ENCODE peak calls at places on chromosomes 13 and 19, in six cellular contexts. One of them, this sample, is unnamed.

GRCh38 chr13:19967619-19968018 is 9.1 kb downstream of the ZMYM2 start:
- DNase-seq in WTC11: no peak
- DNase-seq in GM12878: no peak
- DNase-seq in HCT116: no peak
- DNase-seq in K562: no peak
- DNase-seq in HepG2: no peak
- DNase-seq in this sample: no peak

GRCh38 chr13:73924607-73925006 is 209.6 kb downstream of the KLF12 start:
- DNase-seq in WTC11: no peak
- DNase-seq in GM12878: peak; percentile 33
- DNase-seq in HCT116: no peak
- DNase-seq in K562: no peak
- DNase-seq in HepG2: no peak
- DNase-seq in this sample: no peak

GRCh38 chr19:29509456-29509855 is 16.3 kb upstream of the VSTM2B start:
- DNase-seq in WTC11: no peak
- DNase-seq in GM12878: no peak
- DNase-seq in HCT116: no peak
- DNase-seq in K562: no peak
- DNase-seq in HepG2: no peak
- DNase-seq in this sample: no peak

GRCh38 chr13:58574791-58575190 is 943.2 kb downstream of the PCDH17 start:
- DNase-seq in WTC11: no peak
- DNase-seq in GM12878: no peak
- DNase-seq in HCT116: no peak
- DNase-seq in K562: no peak
- DNase-seq in HepG2: no peak
- DNase-seq in this sample: no peak

GRCh38 chr13:30172593-30173300 is 134.6 kb downstream of the KATNAL1 start:
- DNase-seq in WTC11: no peak
- DNase-seq in GM12878: no peak
- DNase-seq in HCT116: no peak
- DNase-seq in K562: no peak
- DNase-seq in HepG2: no peak
- DNase-seq in this sample: no peak

GRCh38 chr13:54232700-54233099 is 1204.1 kb downstream of the OLFM4 start:
- DNase-seq in WTC11: no peak
- DNase-seq in GM12878: no peak
- DNase-seq in HCT116: no peak
- DNase-seq in K562: no peak
- DNase-seq in HepG2: no peak
- DNase-seq in this sample: no peak

GRCh38 chr19:47511681-47512080 is 3.2 kb downstream of the NAPA start:
- DNase-seq in WTC11: no peak
- DNase-seq in GM12878: no peak
- DNase-seq in HCT116: no peak
- DNase-seq in K562: no peak
- DNase-seq in HepG2: no peak
- DNase-seq in this sample: no peak

GRCh38 chr13:109813663-109814062 is 27.3 kb upstream of the IRS2 start:
- DNase-seq in WTC11: no peak
- DNase-seq in GM12878: no peak
- DNase-seq in HCT116: no peak
- DNase-seq in K562: no peak
- DNase-seq in HepG2: no peak
- DNase-seq in this sample: no peak

GRCh38 chr19:44930088-44930487 is 11.9 kb upstream of the APOC4 start:
- DNase-seq in WTC11: no peak
- DNase-seq in GM12878: no peak
- DNase-seq in HCT116: no peak
- DNase-seq in K562: no peak
- DNase-seq in HepG2: no peak
- DNase-seq in this sample: no peak

GRCh38 chr13:36133950-36134349 is 2.8 kb upstream of the DCLK1 start:
- DNase-seq in WTC11: no peak
- DNase-seq in GM12878: no peak
- DNase-seq in HCT116: no peak
- DNase-seq in K562: no peak
- DNase-seq in HepG2: no peak
- DNase-seq in this sample: no peak

DNA sequence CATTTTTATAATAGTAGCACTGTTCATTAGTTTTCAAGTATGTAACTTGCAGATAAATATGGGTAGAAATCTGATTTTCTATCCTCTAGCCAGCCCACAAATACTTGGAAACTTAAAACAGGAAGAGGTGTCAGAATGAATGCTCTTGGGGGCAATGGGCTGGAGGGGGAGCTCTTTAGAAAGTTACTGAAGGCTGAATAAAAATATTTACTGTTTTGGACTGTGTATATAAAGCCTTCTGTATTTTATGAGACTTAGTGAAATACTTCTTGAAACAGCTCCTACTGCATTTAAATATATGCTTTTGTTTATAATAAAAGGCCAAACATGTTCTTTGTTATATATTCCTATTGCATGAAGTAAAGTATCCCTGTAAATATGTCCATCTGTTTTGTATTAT is 138.8 kb downstream of the RGCC start:
- DNase-seq in WTC11: no peak
- DNase-seq in GM12878: no peak
- DNase-seq in HCT116: no peak
- DNase-seq in K562: no peak
- DNase-seq in HepG2: no peak
- DNase-seq in this sample: no peak
- TF ChIP-seq ATF3 in WTC11: no peak
- TF ChIP-seq ATF3 in GM12878: no peak
- TF ChIP-seq ATF3 in HCT116: no peak
- TF ChIP-seq ATF3 in K562: no peak
- TF ChIP-seq ATF3 in HepG2: no peak
- TF ChIP-seq ATF3 in this sample: no peak

GRCh38 chr19:6577410-6578125 is 13.4 kb downstream of the CD70 start:
- DNase-seq in WTC11: no peak
- DNase-seq in GM12878: peak; percentile 96
- DNase-seq in HCT116: no peak
- DNase-seq in K562: peak; percentile 57
- DNase-seq in HepG2: no peak
- DNase-seq in this sample: no peak
- TF ChIP-seq ATF3 in WTC11: no peak
- TF ChIP-seq ATF3 in GM12878: no peak
- TF ChIP-seq ATF3 in HCT116: no peak
- TF ChIP-seq ATF3 in K562: no peak
- TF ChIP-seq ATF3 in HepG2: no peak
- TF ChIP-seq ATF3 in this sample: no peak

GRCh38 chr13:39577203-39577602 is 25.8 kb downstream of the LHFPL6 start:
- DNase-seq in WTC11: no peak
- DNase-seq in GM12878: no peak
- DNase-seq in HCT116: no peak
- DNase-seq in K562: no peak
- DNase-seq in HepG2: no peak
- DNase-seq in this sample: no peak

GRCh38 chr13:39581177-39581576 is 21.8 kb downstream of the LHFPL6 start:
- DNase-seq in WTC11: no peak
- DNase-seq in GM12878: no peak
- DNase-seq in HCT116: no peak
- DNase-seq in K562: no peak
- DNase-seq in HepG2: no peak
- DNase-seq in this sample: no peak

GRCh38 chr13:39578821-39579291 is 24.1 kb downstream of the LHFPL6 start:
- DNase-seq in WTC11: no peak
- DNase-seq in GM12878: no peak
- DNase-seq in HCT116: no peak
- DNase-seq in K562: no peak
- DNase-seq in HepG2: no peak
- DNase-seq in this sample: no peak

GRCh38 chr13:39575641-39576238 is 27.3 kb downstream of the LHFPL6 start:
- DNase-seq in WTC11: no peak
- DNase-seq in GM12878: peak; percentile 15
- DNase-seq in HCT116: no peak
- DNase-seq in K562: no peak
- DNase-seq in HepG2: no peak
- DNase-seq in this sample: no peak

GRCh38 chr13:39577833-39578232 is 25.2 kb downstream of the LHFPL6 start:
- DNase-seq in WTC11: no peak
- DNase-seq in GM12878: no peak
- DNase-seq in HCT116: no peak
- DNase-seq in K562: no peak
- DNase-seq in HepG2: no peak
- DNase-seq in this sample: no peak
- TF ChIP-seq ATF3 in WTC11: no peak
- TF ChIP-seq ATF3 in GM12878: no peak
- TF ChIP-seq ATF3 in HCT116: no peak
- TF ChIP-seq ATF3 in K562: no peak
- TF ChIP-seq ATF3 in HepG2: no peak
- TF ChIP-seq ATF3 in this sample: no peak

GRCh38 chr13:108574856-108575255 is 54.6 kb upstream of the MYO16 start:
- DNase-seq in WTC11: no peak
- DNase-seq in GM12878: no peak
- DNase-seq in HCT116: no peak
- DNase-seq in K562: no peak
- DNase-seq in HepG2: no peak
- DNase-seq in this sample: no peak
- TF ChIP-seq ATF3 in WTC11: no peak
- TF ChIP-seq ATF3 in GM12878: no peak
- TF ChIP-seq ATF3 in HCT116: no peak
- TF ChIP-seq ATF3 in K562: no peak
- TF ChIP-seq ATF3 in HepG2: no peak
- TF ChIP-seq ATF3 in this sample: no peak

GRCh38 chr13:34357435-34358232 is 539.7 kb downstream of the RFC3 start:
- DNase-seq in WTC11: no peak
- DNase-seq in GM12878: no peak
- DNase-seq in HCT116: no peak
- DNase-seq in K562: no peak
- DNase-seq in HepG2: no peak
- DNase-seq in this sample: no peak
- TF ChIP-seq ATF3 in WTC11: no peak
- TF ChIP-seq ATF3 in GM12878: no peak
- TF ChIP-seq ATF3 in HCT116: no peak
- TF ChIP-seq ATF3 in K562: no peak
- TF ChIP-seq ATF3 in HepG2: no peak
- TF ChIP-seq ATF3 in this sample: no peak

GRCh38 chr13:113545455-113545930 is 39.1 kb upstream of the TFDP1 start:
- DNase-seq in WTC11: no peak
- DNase-seq in GM12878: no peak
- DNase-seq in HCT116: no peak
- DNase-seq in K562: no peak
- DNase-seq in HepG2: no peak
- DNase-seq in this sample: no peak
- TF ChIP-seq ATF3 in WTC11: no peak
- TF ChIP-seq ATF3 in GM12878: no peak
- TF ChIP-seq ATF3 in HCT116: no peak
- TF ChIP-seq ATF3 in K562: no peak
- TF ChIP-seq ATF3 in HepG2: no peak
- TF ChIP-seq ATF3 in this sample: no peak

GRCh38 chr19:40413291-40413994 is at the start of gene PRX:
- DNase-seq in WTC11: peak; percentile 88
- DNase-seq in GM12878: no peak
- DNase-seq in HCT116: no peak
- DNase-seq in K562: peak; percentile 27
- DNase-seq in HepG2: no peak
- DNase-seq in this sample: no peak
- TF ChIP-seq ATF3 in WTC11: no peak
- TF ChIP-seq ATF3 in GM12878: no peak
- TF ChIP-seq ATF3 in HCT116: no peak
- TF ChIP-seq ATF3 in K562: peak; percentile 69
- TF ChIP-seq ATF3 in HepG2: no peak
- TF ChIP-seq ATF3 in this sample: no peak

GRCh38 chr19:16326401-16327130 is 1.9 kb downstream of the KLF2 start:
- DNase-seq in WTC11: peak; percentile 60
- DNase-seq in GM12878: no peak
- DNase-seq in HCT116: no peak
- DNase-seq in K562: no peak
- DNase-seq in HepG2: no peak
- DNase-seq in this sample: peak; percentile 81

GRCh38 chr19:16325161-16325527 is 518 bp downstream of the KLF2 start:
- DNase-seq in WTC11: peak; percentile 54
- DNase-seq in GM12878: no peak
- DNase-seq in HCT116: no peak
- DNase-seq in K562: peak; percentile 55
- DNase-seq in HepG2: no peak
- DNase-seq in this sample: peak; percentile 71

GRCh38 chr19:16324384-16325160 is at the start of gene KLF2:
- DNase-seq in WTC11: peak; percentile 71
- DNase-seq in GM12878: no peak
- DNase-seq in HCT116: peak; percentile 63
- DNase-seq in K562: peak; percentile 83
- DNase-seq in HepG2: peak; percentile 28
- DNase-seq in this sample: no peak

GRCh38 chr19:16327131-16327450 is 2.5 kb downstream of the KLF2 start:
- DNase-seq in WTC11: no peak
- DNase-seq in GM12878: no peak
- DNase-seq in HCT116: no peak
- DNase-seq in K562: no peak
- DNase-seq in HepG2: no peak
- DNase-seq in this sample: no peak

GRCh38 chr19:16325671-16326400 is 1.2 kb downstream of the KLF2 start:
- DNase-seq in WTC11: peak; percentile 79
- DNase-seq in GM12878: no peak
- DNase-seq in HCT116: no peak
- DNase-seq in K562: no peak
- DNase-seq in HepG2: no peak
- DNase-seq in this sample: no peak
- TF ChIP-seq ATF3 in WTC11: no peak
- TF ChIP-seq ATF3 in GM12878: no peak
- TF ChIP-seq ATF3 in HCT116: no peak
- TF ChIP-seq ATF3 in K562: no peak
- TF ChIP-seq ATF3 in HepG2: no peak
- TF ChIP-seq ATF3 in this sample: no peak

GRCh38 chr13:93265800-93266199 is 39.2 kb downstream of the GPC6 start:
- DNase-seq in WTC11: no peak
- DNase-seq in GM12878: no peak
- DNase-seq in HCT116: no peak
- DNase-seq in K562: no peak
- DNase-seq in HepG2: no peak
- DNase-seq in this sample: no peak

GRCh38 chr13:93266681-93267080 is 40.1 kb downstream of the GPC6 start:
- DNase-seq in WTC11: no peak
- DNase-seq in GM12878: no peak
- DNase-seq in HCT116: no peak
- DNase-seq in K562: no peak
- DNase-seq in HepG2: no peak
- DNase-seq in this sample: no peak

GRCh38 chr13:93268327-93269028 is 41.9 kb downstream of the GPC6 start:
- DNase-seq in WTC11: no peak
- DNase-seq in GM12878: no peak
- DNase-seq in HCT116: no peak
- DNase-seq in K562: no peak
- DNase-seq in HepG2: no peak
- DNase-seq in this sample: no peak

GRCh38 chr13:93270769-93271753 is 44.5 kb downstream of the GPC6 start:
- DNase-seq in WTC11: no peak
- DNase-seq in GM12878: no peak
- DNase-seq in HCT116: no peak
- DNase-seq in K562: no peak
- DNase-seq in HepG2: peak; percentile 74
- DNase-seq in this sample: no peak
- TF ChIP-seq ATF3 in WTC11: no peak
- TF ChIP-seq ATF3 in GM12878: no peak
- TF ChIP-seq ATF3 in HCT116: no peak
- TF ChIP-seq ATF3 in K562: no peak
- TF ChIP-seq ATF3 in HepG2: no peak
- TF ChIP-seq ATF3 in this sample: no peak

GRCh38 chr19:20968092-20968491 is 45.0 kb downstream of the ZNF85 start:
- DNase-seq in WTC11: no peak
- DNase-seq in GM12878: no peak
- DNase-seq in HCT116: no peak
- DNase-seq in K562: no peak
- DNase-seq in HepG2: no peak
- DNase-seq in this sample: no peak
- TF ChIP-seq ATF3 in WTC11: no peak
- TF ChIP-seq ATF3 in GM12878: no peak
- TF ChIP-seq ATF3 in HCT116: no peak
- TF ChIP-seq ATF3 in K562: no peak
- TF ChIP-seq ATF3 in HepG2: no peak
- TF ChIP-seq ATF3 in this sample: no peak